ENCODE peak calls at places on chromosomes 4 and X, in four cellular contexts. One of them, this sample, is unnamed.

GRCh38 chr4:42865572-42866189 is 26.8 kb upstream of the GRXCR1 start:
- DNase-seq in CD8-positive, alpha-beta T cell: peak; percentile 33
- DNase-seq in nephron progenitor cell: peak; percentile 57
- DNase-seq in NCI-H446: peak; percentile 15
- DNase-seq in this sample: peak; percentile 61

GRCh38 chr4:24912252-24913098 is at the start of gene CCDC149:
- DNase-seq in CD8-positive, alpha-beta T cell: no peak
- DNase-seq in nephron progenitor cell: peak; percentile 75
- DNase-seq in NCI-H446: no peak
- DNase-seq in this sample: peak; percentile 58

GRCh38 chrX:39758791-39759525 is 338.8 kb downstream of the BCOR start:
- DNase-seq in CD8-positive, alpha-beta T cell: no peak
- DNase-seq in nephron progenitor cell: no peak
- DNase-seq in NCI-H446: no peak
- DNase-seq in this sample: no peak

GRCh38 chrX:105975382-105975781 is 63.1 kb downstream of the SERPINA7 start:
- DNase-seq in CD8-positive, alpha-beta T cell: no peak
- DNase-seq in nephron progenitor cell: no peak
- DNase-seq in NCI-H446: no peak
- DNase-seq in this sample: no peak

GRCh38 chr4:45453258-45453841 is 670.5 kb downstream of the GABRG1 start:
- DNase-seq in CD8-positive, alpha-beta T cell: no peak
- DNase-seq in nephron progenitor cell: peak; percentile 17
- DNase-seq in NCI-H446: peak; percentile 11
- DNase-seq in this sample: no peak

GRCh38 chr4:182254381-182254780 is 11.2 kb downstream of the TENM3 start:
- DNase-seq in CD8-positive, alpha-beta T cell: no peak
- DNase-seq in nephron progenitor cell: no peak
- DNase-seq in NCI-H446: no peak
- DNase-seq in this sample: no peak

GRCh38 chr4:123516576-123516975 is 120.0 kb downstream of the SPRY1 start:
- DNase-seq in CD8-positive, alpha-beta T cell: no peak
- DNase-seq in nephron progenitor cell: no peak
- DNase-seq in NCI-H446: no peak
- DNase-seq in this sample: no peak

GRCh38 chr4:177235026-177235425 is 74.6 kb upstream of the NEIL3 start:
- DNase-seq in CD8-positive, alpha-beta T cell: no peak
- DNase-seq in nephron progenitor cell: no peak
- DNase-seq in NCI-H446: no peak
- DNase-seq in this sample: no peak

This sample was measured in neural crest cell.